ENCODE peak calls at places on chromosomes 1 and 21, in six cellular contexts. I, N, Z, P, S and J are unnamed samples.
A peak's percentile ranks its signal among the peaks of the same experiment; 100 is the strongest.

GRCh38 chr1:95309031-95309459 is 75.0 kb downstream of the RWDD3 start:
- DNase-seq in I (peak; percentile 40), N (no peak), Z (no peak), P (peak; percentile 61), S (peak; percentile 13), J (no peak)

GRCh38 chr1:200530551-200531261 is 89.8 kb downstream of the KIF14 start:
- DNase-seq in I (no peak), N (no peak), Z (no peak), P (no peak), S (no peak), J (no peak)

GRCh38 chr1:45815667-45816458 is 12.5 kb downstream of the MAST2 start:
- DNase-seq in I (no peak), N (no peak), Z (no peak), P (no peak), S (no peak), J (no peak)

GRCh38 chr1:230326971-230327891 is 98.9 kb downstream of the PGBD5 start:
- DNase-seq in I (no peak), N (no peak), Z (no peak), P (no peak), S (no peak), J (no peak)

GRCh38 chr1:61294828-61295428 is 212.6 kb downstream of the NFIA start:
- DNase-seq in I (no peak), N (no peak), Z (no peak), P (no peak), S (no peak), J (no peak)

GRCh38 chr1:202013601-202014000 is 3.2 kb downstream of the ELF3 start:
- DNase-seq in I (no peak), N (no peak), Z (no peak), P (no peak), S (no peak), J (no peak)

GRCh38 chr1:38746966-38747600 is 112.5 kb downstream of the RRAGC start:
- DNase-seq in I (no peak), N (no peak), Z (no peak), P (peak; percentile 46), S (no peak), J (no peak)

GRCh38 chr21:36699026-36699545 is at the start of gene SIM2:
- DNase-seq in I (peak; percentile 56), N (no peak), Z (peak; percentile 88), P (peak; percentile 5), S (no peak), J (no peak)

GRCh38 chr21:43885721-43886120 is 20.7 kb downstream of the AGPAT3 start:
- DNase-seq in I (no peak), N (no peak), Z (no peak), P (no peak), S (no peak), J (no peak)

GRCh38 chr1:57761628-57762027 is 337.8 kb upstream of the DAB1 start:
- DNase-seq in I (no peak), N (no peak), Z (no peak), P (no peak), S (no peak), J (no peak)

GRCh38 chr1:166272851-166273250 is 106.0 kb upstream of the FAM78B start:
- DNase-seq in I (no peak), N (no peak), Z (no peak), P (no peak), S (no peak), J (no peak)

GRCh38 chr1:213017447-213018273 is 2.0 kb upstream of the ANGEL2 start:
- DNase-seq in I (no peak), N (no peak), Z (no peak), P (no peak), S (no peak), J (no peak)

GRCh38 chr1:33502726-33503125 is 30.3 kb downstream of the ZSCAN20 start:
- DNase-seq in I (peak; percentile 16), N (no peak), Z (no peak), P (no peak), S (no peak), J (no peak)

GRCh38 chr1:204376919-204377799 is 17.4 kb upstream of the PLEKHA6 start:
- DNase-seq in I (no peak), N (no peak), Z (no peak), P (no peak), S (no peak), J (no peak)

GRCh38 chr1:150422541-150422940 is 58.6 kb downstream of the RPRD2 start:
- DNase-seq in I (no peak), N (no peak), Z (no peak), P (no peak), S (no peak), J (no peak)

GRCh38 chr1:210340751-210341328 is 12.1 kb downstream of the HHAT start:
- DNase-seq in I (no peak), N (no peak), Z (no peak), P (no peak), S (no peak), J (no peak)

GRCh38 chr1:43446388-43446740 is 7.4 kb downstream of the HYI start:
- DNase-seq in I (no peak), N (no peak), Z (peak; percentile 52), P (no peak), S (no peak), J (no peak)

GRCh38 chr1:245153645-245154428 is 948 bp upstream of the KIF26B start:
- DNase-seq in I (peak; percentile 5), N (no peak), Z (no peak), P (no peak), S (no peak), J (peak; percentile 88)

GRCh38 chr1:101365881-101366280 is 129.1 kb downstream of the S1PR1 start:
- DNase-seq in I (no peak), N (no peak), Z (no peak), P (no peak), S (no peak), J (no peak)

GRCh38 chr1:150877220-150877516 is 769 bp upstream of the ARNT start:
- DNase-seq in I (no peak), N (no peak), Z (no peak), P (no peak), S (no peak), J (no peak)

GRCh38 chr1:162710349-162710748 is 78.1 kb downstream of the DDR2 start:
- DNase-seq in I (no peak), N (no peak), Z (no peak), P (no peak), S (no peak), J (no peak)

GRCh38 chr1:57966751-57967406 is 543.0 kb upstream of the DAB1 start:
- DNase-seq in I (peak; percentile 32), N (no peak), Z (no peak), P (no peak), S (no peak), J (no peak)

GRCh38 chr1:246632584-246633168 is 66.4 kb downstream of the CNST start:
- DNase-seq in I (peak; percentile 30), N (no peak), Z (no peak), P (no peak), S (peak; percentile 35), J (no peak)